ENCODE peak calls at places on chromosomes 12 and 14, in four cellular contexts. S, A, W and Z are unnamed samples.

GRCh38 chr14:33839193-33840076 is 111.4 kb downstream of the EGLN3 start:
- DNase-seq in S (peak; percentile 42), A (peak; percentile 56), W (peak; percentile 13), Z (peak; percentile 52)

GRCh38 chr12:11553871-11554533 is 95.5 kb upstream of the ETV6 start:
- DNase-seq in S (peak; percentile 70), A (peak; percentile 51), W (peak; percentile 13), Z (peak; percentile 64)

GRCh38 chr12:85329913-85330312 is 49.9 kb downstream of the ALX1 start:
- DNase-seq in S (no peak), A (no peak), W (no peak), Z (no peak)

GRCh38 chr14:36952702-36953101 is 219.7 kb downstream of the SLC25A21 start:
- DNase-seq in S (peak; percentile 64), A (no peak), W (no peak), Z (no peak)

GRCh38 chr12:106994579-106995220 is 7.8 kb upstream of the MTERF2 start:
- DNase-seq in S (peak; percentile 56), A (no peak), W (no peak), Z (no peak)

GRCh38 chr14:56514663-56515371 is 64.8 kb upstream of the TMEM260 start:
- DNase-seq in S (peak; percentile 16), A (no peak), W (no peak), Z (no peak)

GRCh38 chr12:78804262-78804661 is 60.3 kb upstream of the SYT1 start:
- DNase-seq in S (no peak), A (no peak), W (no peak), Z (no peak)

GRCh38 chr12:3213171-3213570 is 136.0 kb downstream of the TSPAN9 start:
- DNase-seq in S (no peak), A (no peak), W (no peak), Z (no peak)

GRCh38 chr14:91281346-91281745 is 36.8 kb upstream of the GPR68 start:
- DNase-seq in S (no peak), A (no peak), W (no peak), Z (no peak)

GRCh38 chr12:26791328-26791791 is 41.6 kb downstream of the ITPR2 start:
- DNase-seq in S (no peak), A (no peak), W (no peak), Z (no peak)

GRCh38 chr12:105077435-105077834 is 6.8 kb downstream of the ALDH1L2 start:
- DNase-seq in S (no peak), A (no peak), W (no peak), Z (no peak)

GRCh38 chr14:50955373-50956043 is 11.2 kb upstream of the PYGL start:
- DNase-seq in S (peak; percentile 98), A (no peak), W (peak; percentile 75), Z (no peak)

GRCh38 chr14:95815226-95815690 is 61.4 kb upstream of the TUNAR start:
- DNase-seq in S (no peak), A (no peak), W (no peak), Z (no peak)

GRCh38 chr14:78253986-78254385 is 83.8 kb downstream of the NRXN3 start:
- DNase-seq in S (peak; percentile 43), A (no peak), W (no peak), Z (no peak)

GRCh38 chr12:80068173-80068572 is 31.2 kb upstream of the OTOGL start:
- DNase-seq in S (peak; percentile 6), A (no peak), W (no peak), Z (no peak)

GRCh38 chr14:85444685-85445084 is 85.3 kb upstream of the FLRT2 start:
- DNase-seq in S (no peak), A (no peak), W (no peak), Z (no peak)

GRCh38 chr12:3658327-3659163 is 94.4 kb downstream of the CRACR2A start:
- DNase-seq in S (no peak), A (peak; percentile 34), W (no peak), Z (peak; percentile 24)

GRCh38 chr14:24075485-24076301 is 4.3 kb downstream of the CPNE6 start:
- DNase-seq in S (no peak), A (no peak), W (no peak), Z (peak; percentile 75)

GRCh38 chr12:75635606-75636444 is 124.4 kb upstream of the KRR1 start:
- DNase-seq in S (peak; percentile 80), A (no peak), W (no peak), Z (no peak)

GRCh38 chr12:117571321-117571720 is 209.9 kb upstream of the NOS1 start:
- DNase-seq in S (no peak), A (no peak), W (no peak), Z (no peak)

GRCh38 chr14:75258079-75258802 is 20.4 kb upstream of the FOS start:
- DNase-seq in S (no peak), A (no peak), W (no peak), Z (no peak)

GRCh38 chr14:74255281-74255680 is 16.0 kb downstream of the VSX2 start:
- DNase-seq in S (no peak), A (no peak), W (no peak), Z (no peak)

GRCh38 chr12:109734219-109735000 is 20.8 kb downstream of the FAM222A start:
- DNase-seq in S (no peak), A (no peak), W (no peak), Z (no peak)

GRCh38 chr14:68935761-68936209 is 43.3 kb downstream of the ACTN1 start:
- DNase-seq in S (no peak), A (no peak), W (no peak), Z (no peak)

GRCh38 chr12:132102297-132102696 is 41.8 kb downstream of the DDX51 start:
- DNase-seq in S (no peak), A (no peak), W (no peak), Z (no peak)

GRCh38 chr12:13128291-13129000 is 25.0 kb upstream of the GSG1 start:
- DNase-seq in S (no peak), A (no peak), W (no peak), Z (no peak)

GRCh38 chr12:63093084-63093483 is 57.9 kb downstream of the AVPR1A start:
- DNase-seq in S (no peak), A (no peak), W (no peak), Z (no peak)

GRCh38 chr14:95530461-95531170 is 4.2 kb upstream of the GLRX5 start:
- DNase-seq in S (no peak), A (no peak), W (no peak), Z (no peak)

GRCh38 chr12:22264380-22264779 is 70.1 kb downstream of the ST8SIA1 start:
- DNase-seq in S (no peak), A (no peak), W (no peak), Z (no peak)

GRCh38 chr12:78797201-78797931 is 67.2 kb upstream of the SYT1 start:
- DNase-seq in S (no peak), A (no peak), W (no peak), Z (no peak)

GRCh38 chr12:77152623-77153193 is 87.3 kb upstream of the E2F7 start:
- DNase-seq in S (peak; percentile 31), A (no peak), W (peak; percentile 18), Z (no peak)

GRCh38 chr14:21703357-21704339 is 30.0 kb upstream of the OR4E1 start:
- DNase-seq in S (no peak), A (no peak), W (no peak), Z (no peak)

GRCh38 chr12:53985900-53986685 is 1.1 kb downstream of the HOXC10 start:
- DNase-seq in S (no peak), A (no peak), W (no peak), Z (no peak)

GRCh38 chr14:101521306-101521935 is 39.9 kb upstream of the DIO3 start:
- DNase-seq in S (no peak), A (no peak), W (no peak), Z (no peak)

GRCh38 chr12:122999986-123000420 is 19.5 kb downstream of the ARL6IP4 start:
- DNase-seq in S (no peak), A (no peak), W (no peak), Z (no peak)

GRCh38 chr12:21818627-21819026 is 44.1 kb upstream of the KCNJ8 start:
- DNase-seq in S (no peak), A (no peak), W (no peak), Z (no peak)